ENCODE peak calls at places on chromosomes 11 and 22, in eight cellular contexts. B, R, L, P, W, J, F and M are unnamed samples.

GRCh38 chr11:60869451-60869825 is 2.1 kb downstream of the ZP1 start:
- DNase-seq in B (no peak), R (no peak), L (no peak), P (no peak), W (no peak), J (no peak), F (no peak), M (no peak)

GRCh38 chr22:45198463-45198795 is 34.7 kb downstream of the NUP50 start:
- DNase-seq in B (no peak), R (no peak), L (no peak), P (no peak), W (no peak), J (no peak), F (no peak), M (no peak)

GRCh38 chr11:56799691-56800090 is 51.2 kb upstream of the OR9G4 start:
- DNase-seq in B (no peak), R (no peak), L (no peak), P (no peak), W (no peak), J (no peak), F (no peak), M (no peak)

GRCh38 chr11:101049123-101049522 is 80.5 kb downstream of the PGR start:
- DNase-seq in B (no peak), R (no peak), L (no peak), P (no peak), W (no peak), J (no peak), F (no peak), M (no peak)

GRCh38 chr11:67484847-67485311 is 2.1 kb downstream of the AIP start:
- DNase-seq in B (peak), R (no peak), L (no peak), P (peak), W (no peak), J (no peak), F (no peak), M (peak)

GRCh38 chr22:43257549-43257948 is 70.6 kb upstream of the TTLL12 start:
- DNase-seq in B (no peak), R (no peak), L (no peak), P (no peak), W (no peak), J (no peak), F (no peak), M (no peak)

GRCh38 chr22:19290400-19291217 is 910 bp downstream of the CLTCL1 start:
- DNase-seq in B (peak), R (no peak), L (no peak), P (no peak), W (no peak), J (no peak), F (peak), M (no peak)

GRCh38 chr22:29987143-29987542 is 93.1 kb upstream of the HORMAD2 start:
- DNase-seq in B (no peak), R (no peak), L (no peak), P (no peak), W (peak), J (no peak), F (no peak), M (peak)

GRCh38 chr22:38982008-38982927 is at the start of gene APOBEC3B:
- DNase-seq in B (peak), R (peak), L (peak), P (peak), W (peak), J (peak), F (peak), M (peak)

GRCh38 chr11:76415073-76415472 is 29.7 kb upstream of the EMSY start:
- DNase-seq in B (no peak), R (no peak), L (no peak), P (no peak), W (no peak), J (no peak), F (no peak), M (no peak)

GRCh38 chr22:20520093-20520511 is 12.7 kb downstream of the MED15 start:
- DNase-seq in B (no peak), R (no peak), L (no peak), P (no peak), W (no peak), J (no peak), F (peak), M (no peak)

GRCh38 chr22:43206515-43207161 is 19.7 kb upstream of the TTLL12 start:
- DNase-seq in B (no peak), R (no peak), L (no peak), P (no peak), W (no peak), J (no peak), F (no peak), M (no peak)